ENCODE peak calls at places on chromosomes 16 and 17, in five cellular contexts. A is PC-9, S is epithelial cell of proximal tubule, H is tibial nerve, I is IMR-90. B is an unnamed sample.

GRCh38 chr17:81685108-81685507 is 1.3 kb downstream of the HGS start:
- DNase-seq in H (no peak), S (no peak), I (peak; percentile 87), A (peak; percentile 31), B (peak; percentile 70)

GRCh38 chr16:27489421-27489820 is 60.3 kb downstream of the GTF3C1 start:
- DNase-seq in I (no peak), A (no peak), H (no peak), S (no peak), B (no peak)

GRCh38 chr16:3681206-3681605 is 26.7 kb downstream of the DNASE1 start:
- DNase-seq in A (no peak), I (no peak), S (no peak), H (no peak), B (no peak)

GRCh38 chr16:4358831-4359561 is 7.9 kb upstream of the PAM16 start:
- DNase-seq in H (peak; percentile 44), A (peak; percentile 75), S (no peak), I (no peak), B (no peak)

GRCh38 chr17:15660077-15660476 is 24.0 kb downstream of the TRIM16 start:
- DNase-seq in H (no peak), A (no peak), I (no peak), S (no peak), B (no peak)

GRCh38 chr17:38717139-38717745 is 12.2 kb downstream of the MLLT6 start:
- DNase-seq in S (no peak), H (no peak), A (no peak), I (no peak), B (no peak)

GRCh38 chr17:35244345-35245195 is 1.7 kb downstream of the SLFN5 start:
- DNase-seq in H (peak; percentile 76), I (peak; percentile 81), S (peak; percentile 16), A (peak; percentile 41), B (no peak)

GRCh38 chr16:997440-998051 is 16.0 kb downstream of the SOX8 start:
- DNase-seq in I (peak; percentile 41), S (no peak), A (peak; percentile 88), H (no peak), B (no peak)

GRCh38 chr16:67694611-67695010 is 24.5 kb downstream of the GFOD2 start:
- DNase-seq in S (no peak), A (no peak), H (no peak), I (no peak), B (no peak)

GRCh38 chr16:86048221-86048620 is 149.3 kb downstream of the IRF8 start:
- DNase-seq in I (no peak), S (no peak), H (no peak), A (no peak), B (no peak)

GRCh38 chr17:29930399-29931010 is 477 bp upstream of the SSH2 start:
- DNase-seq in A (no peak), I (peak; percentile 41), S (no peak), H (no peak), B (no peak)

GRCh38 chr16:75219088-75219487 is 300 bp downstream of the CTRB1 start:
- DNase-seq in A (no peak), S (no peak), I (no peak), H (no peak), B (no peak)

GRCh38 chr16:49699718-49700117 is 156.2 kb downstream of the ZNF423 start:
- DNase-seq in H (no peak), S (no peak), A (no peak), I (no peak), B (no peak)

GRCh38 chr17:72258711-72259110 is 137.9 kb downstream of the SOX9 start:
- DNase-seq in I (no peak), A (no peak), H (no peak), S (no peak), B (no peak)

GRCh38 chr17:2068589-2069051 is 13.7 kb downstream of the HIC1 start:
- DNase-seq in A (no peak), H (no peak), I (peak; percentile 90), S (no peak), B (peak; percentile 61)

GRCh38 chr16:88393034-88393433 is 10.3 kb downstream of the ZNF469 start:
- DNase-seq in I (no peak), A (peak; percentile 27), S (no peak), H (no peak), B (no peak)

GRCh38 chr17:44601574-44602372 is 44.5 kb downstream of the FZD2 start:
- DNase-seq in H (no peak), I (peak; percentile 60), S (no peak), A (no peak), B (no peak)

GRCh38 chr17:44602390-44602789 is 45.1 kb downstream of the FZD2 start:
- DNase-seq in S (no peak), A (no peak), I (no peak), H (no peak), B (no peak)

GRCh38 chr17:44605116-44605505 is 47.8 kb downstream of the FZD2 start:
- DNase-seq in I (no peak), S (no peak), H (no peak), A (no peak), B (no peak)

GRCh38 chr17:44604149-44605115 is 47.1 kb downstream of the FZD2 start:
- DNase-seq in H (no peak), A (no peak), S (no peak), I (no peak), B (no peak)

GRCh38 chr17:44602970-44603369 is 45.7 kb downstream of the FZD2 start:
- DNase-seq in S (no peak), I (no peak), A (no peak), H (no peak), B (no peak)
- H3K4me3 ChIP-seq in S (no peak overlapping the region), I (no peak overlapping the region), A (no peak overlapping the region), H (no peak overlapping the region), B (no peak overlapping the region)

GRCh38 chr16:84819644-84820304 is at the start of gene CRISPLD2:
- DNase-seq in I (peak; percentile 84), S (no peak), H (peak; percentile 94), A (peak; percentile 94), B (no peak)
- TF ChIP-seq CTCF in I (no peak), S (no peak), H (no peak), A (no peak), B (no peak)

GRCh38 chr17:69800870-69801269 is 274.2 kb upstream of the KCNJ16 start:
- DNase-seq in I (no peak), S (no peak), A (no peak), H (no peak), B (no peak)
- H3K4me3 ChIP-seq in I (no peak overlapping the region), S (no peak overlapping the region), A (no peak overlapping the region), H (no peak overlapping the region), B (no peak overlapping the region)

DNA sequence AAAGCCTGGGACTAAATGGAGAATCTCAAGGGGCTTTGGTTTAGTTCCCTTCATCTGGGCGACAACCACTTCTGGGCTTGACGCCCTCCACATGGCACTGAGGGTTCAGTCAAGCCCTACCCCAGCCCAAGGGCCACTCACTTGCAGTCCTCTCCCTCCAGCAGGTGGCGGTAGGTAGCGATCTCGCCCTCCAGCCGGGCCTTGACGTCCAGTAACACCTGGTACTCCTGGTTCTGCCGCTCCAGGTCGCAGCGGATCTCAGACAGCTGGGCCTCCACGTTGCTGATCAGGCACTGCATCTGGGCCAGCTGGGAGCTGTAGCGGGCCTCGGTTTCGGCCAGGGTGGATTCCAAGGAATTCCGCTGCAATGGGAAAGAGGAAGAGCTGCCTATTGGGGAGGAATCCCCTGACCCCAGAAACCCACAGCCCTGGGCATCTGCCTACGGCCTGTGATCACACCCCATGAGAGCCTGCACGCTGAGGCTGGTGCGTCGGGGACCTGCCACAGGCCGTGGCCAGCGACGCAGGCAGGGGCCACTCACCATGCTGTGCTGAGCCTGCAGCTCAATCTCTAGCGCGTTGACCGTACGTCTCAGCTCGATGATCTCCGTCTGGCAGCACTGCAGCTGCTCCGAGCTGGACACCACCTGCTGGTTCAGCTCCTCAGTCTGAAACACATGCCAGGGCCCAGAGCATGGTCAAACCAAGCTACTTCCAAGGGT is 2.7 kb downstream of the KRT36 start:
- DNase-seq in S (no peak), I (no peak), A (no peak), H (no peak), B (no peak)
- TF ChIP-seq CTCF in S (peak; percentile 41), I (peak; percentile 17), A (peak; percentile 36), H (peak; percentile 14), B (peak; percentile 37)

GRCh38 chr16:8892101-8892575 is 10.0 kb downstream of the LITAFD start:
- DNase-seq in H (peak; percentile 13), A (no peak), I (no peak), S (no peak), B (no peak)

GRCh38 chr16:8890549-8890921 is 8.4 kb downstream of the LITAFD start:
- DNase-seq in I (no peak), S (no peak), A (no peak), H (no peak), B (no peak)

GRCh38 chr16:8887952-8888560 is 5.9 kb downstream of the LITAFD start:
- DNase-seq in I (peak; percentile 78), A (no peak), H (peak; percentile 53), S (no peak), B (no peak)

GRCh38 chr16:8888951-8889892 is 7.1 kb downstream of the LITAFD start:
- DNase-seq in H (no peak), A (peak; percentile 30), I (no peak), S (no peak), B (no peak)

DNA sequence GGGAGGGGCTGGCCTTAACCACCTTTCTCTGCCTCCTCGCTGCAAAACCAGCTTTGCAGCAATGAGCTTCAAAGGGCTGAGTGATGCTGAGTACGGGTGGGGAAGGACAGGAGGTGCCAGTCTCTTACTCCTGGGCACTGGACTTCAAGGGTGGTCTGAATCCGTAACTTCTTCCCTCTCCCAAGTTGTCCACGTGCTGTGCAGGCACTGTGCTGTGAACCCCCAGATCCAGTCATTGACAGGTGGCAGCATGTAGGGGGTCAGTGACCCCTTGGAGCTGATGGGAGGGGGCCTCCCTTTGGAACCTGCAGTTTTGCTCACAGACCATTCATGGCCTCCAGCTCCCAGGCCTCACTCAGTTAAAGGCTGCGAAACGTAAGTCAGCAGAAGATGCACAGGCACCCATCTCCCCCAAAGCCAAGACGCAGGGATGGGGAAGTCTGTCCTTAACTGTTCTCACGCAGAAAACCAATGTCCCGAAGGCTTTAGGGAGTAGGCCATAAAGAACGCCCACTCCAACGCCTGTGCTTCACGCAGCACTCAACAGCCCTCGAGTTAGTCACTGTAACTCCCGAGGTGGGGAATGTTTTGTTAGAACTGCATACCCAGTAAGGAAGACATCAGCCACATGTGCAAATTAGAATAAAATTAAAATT is 7.9 kb downstream of the LITAFD start:
- DNase-seq in H (no peak), I (no peak), S (no peak), A (no peak), B (no peak)
- H3K4me3 ChIP-seq in H (no peak overlapping the region), I (no peak overlapping the region), S (no peak overlapping the region), A (no peak overlapping the region), B (no peak overlapping the region)

DNA sequence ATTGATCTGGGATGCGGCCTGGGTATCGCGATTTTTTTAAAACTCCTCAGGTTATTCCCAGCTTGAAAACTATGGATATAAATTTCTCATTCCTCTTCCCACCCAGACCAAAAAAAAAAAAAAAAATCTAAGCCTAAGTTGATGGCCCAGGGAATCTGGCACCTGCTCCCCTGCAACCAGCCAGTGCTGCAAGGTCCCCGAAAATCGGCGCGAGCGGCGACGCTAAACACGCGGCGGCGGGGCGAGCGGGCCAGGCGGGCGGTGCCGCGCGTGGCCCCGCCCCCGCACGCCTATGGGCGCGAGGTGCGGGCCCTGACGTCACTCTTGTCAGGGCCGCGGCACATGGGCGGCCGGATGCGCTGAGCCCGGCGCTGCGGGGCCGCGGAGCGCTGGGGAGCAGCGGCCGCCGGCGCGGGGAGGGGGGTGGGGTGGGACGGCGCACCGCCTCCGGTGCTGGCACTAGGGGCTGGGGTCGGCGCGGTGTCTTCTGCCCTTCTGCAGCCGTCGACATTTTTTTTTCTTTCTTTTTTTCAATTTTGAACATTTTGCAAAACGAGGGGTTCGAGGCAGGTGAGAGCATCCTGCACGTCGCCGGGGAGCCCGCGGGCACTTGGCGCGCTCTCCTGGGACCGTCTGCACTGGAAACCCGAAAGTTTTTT is at the start of gene HLF:
- DNase-seq in A (no peak), I (peak; percentile 63), S (no peak), H (peak; percentile 67), B (peak; percentile 21)
- TF ChIP-seq CTCF in A (no peak), I (no peak), S (no peak), H (no peak), B (no peak)

GRCh38 chr17:10718547-10718946 is 11.3 kb downstream of the TMEM220 start:
- DNase-seq in A (no peak), I (no peak), H (no peak), S (no peak), B (no peak)
- H3K4me3 ChIP-seq in A (no peak overlapping the region), I (no peak overlapping the region), H (no peak overlapping the region), S (no peak overlapping the region), B (no peak overlapping the region)

B was measured in kidney epithelial cell.